ENCODE peak calls at places on chromosomes 1 and 21, in nine cellular contexts. One of them, this sample, is unnamed.
A peak's percentile ranks its signal among the peaks of the same experiment; 100 is the strongest.

GRCh38 chr1:3315991-3316943 is 138.2 kb upstream of the ARHGEF16 start:
- DNase-seq in NCI-H345: no peak
- DNase-seq in A549: no peak
- DNase-seq in NCI-H1436 treated with DMSO at 0.1 percent for 48 hours: no peak
- DNase-seq in effector CD4-positive, alpha-beta T cell: no peak
- DNase-seq in GM03348: no peak
- DNase-seq in HTR-8/SVneo: no peak
- DNase-seq in fibroblast of the conjunctiva: no peak
- DNase-seq in activated CD8-positive, alpha-beta memory T cell treated with anti-CD3 and anti-CD28 coated beads for 48 hours: no peak
- DNase-seq in this sample: no peak

GRCh38 chr1:167797005-167797404 is 75.2 kb downstream of the MPZL1 start:
- DNase-seq in effector CD4-positive, alpha-beta T cell: no peak
- DNase-seq in fibroblast of the conjunctiva: peak; percentile 98
- DNase-seq in NCI-H1436 treated with DMSO at 0.1 percent for 48 hours: no peak
- DNase-seq in GM03348: peak; percentile 90
- DNase-seq in HTR-8/SVneo: peak; percentile 70
- DNase-seq in activated CD8-positive, alpha-beta memory T cell treated with anti-CD3 and anti-CD28 coated beads for 48 hours: no peak
- DNase-seq in A549: peak; percentile 58
- DNase-seq in NCI-H345: no peak
- DNase-seq in this sample: peak; percentile 94

GRCh38 chr1:12080156-12080555 is 17.1 kb downstream of the TNFRSF8 start:
- DNase-seq in activated CD8-positive, alpha-beta memory T cell treated with anti-CD3 and anti-CD28 coated beads for 48 hours: no peak
- DNase-seq in fibroblast of the conjunctiva: no peak
- DNase-seq in NCI-H345: no peak
- DNase-seq in effector CD4-positive, alpha-beta T cell: no peak
- DNase-seq in NCI-H1436 treated with DMSO at 0.1 percent for 48 hours: no peak
- DNase-seq in HTR-8/SVneo: no peak
- DNase-seq in GM03348: no peak
- DNase-seq in A549: no peak
- DNase-seq in this sample: no peak

GRCh38 chr1:155871390-155871789 is 12.0 kb downstream of the SYT11 start:
- DNase-seq in GM03348: no peak
- DNase-seq in activated CD8-positive, alpha-beta memory T cell treated with anti-CD3 and anti-CD28 coated beads for 48 hours: no peak
- DNase-seq in HTR-8/SVneo: no peak
- DNase-seq in A549: no peak
- DNase-seq in fibroblast of the conjunctiva: no peak
- DNase-seq in NCI-H345: peak; percentile 97
- DNase-seq in NCI-H1436 treated with DMSO at 0.1 percent for 48 hours: no peak
- DNase-seq in effector CD4-positive, alpha-beta T cell: no peak
- DNase-seq in this sample: peak; percentile 88

GRCh38 chr1:207863893-207864535 is 46.9 kb downstream of the CD34 start:
- DNase-seq in NCI-H1436 treated with DMSO at 0.1 percent for 48 hours: no peak
- DNase-seq in fibroblast of the conjunctiva: no peak
- DNase-seq in HTR-8/SVneo: no peak
- DNase-seq in GM03348: no peak
- DNase-seq in activated CD8-positive, alpha-beta memory T cell treated with anti-CD3 and anti-CD28 coated beads for 48 hours: no peak
- DNase-seq in NCI-H345: no peak
- DNase-seq in A549: no peak
- DNase-seq in effector CD4-positive, alpha-beta T cell: peak; percentile 26
- DNase-seq in this sample: no peak

GRCh38 chr1:222068937-222069336 is 327.0 kb upstream of the DUSP10 start:
- DNase-seq in NCI-H345: no peak
- DNase-seq in NCI-H1436 treated with DMSO at 0.1 percent for 48 hours: no peak
- DNase-seq in activated CD8-positive, alpha-beta memory T cell treated with anti-CD3 and anti-CD28 coated beads for 48 hours: no peak
- DNase-seq in A549: peak; percentile 26
- DNase-seq in effector CD4-positive, alpha-beta T cell: no peak
- DNase-seq in fibroblast of the conjunctiva: no peak
- DNase-seq in GM03348: no peak
- DNase-seq in HTR-8/SVneo: no peak
- DNase-seq in this sample: no peak

GRCh38 chr1:240385985-240386978 is 225.7 kb downstream of the GREM2 start:
- DNase-seq in fibroblast of the conjunctiva: peak; percentile 66
- DNase-seq in NCI-H1436 treated with DMSO at 0.1 percent for 48 hours: no peak
- DNase-seq in effector CD4-positive, alpha-beta T cell: no peak
- DNase-seq in GM03348: peak; percentile 73
- DNase-seq in NCI-H345: no peak
- DNase-seq in HTR-8/SVneo: peak; percentile 75
- DNase-seq in activated CD8-positive, alpha-beta memory T cell treated with anti-CD3 and anti-CD28 coated beads for 48 hours: no peak
- DNase-seq in A549: peak; percentile 82
- DNase-seq in this sample: peak; percentile 45

GRCh38 chr1:232788235-232788872 is 16.9 kb upstream of the MAP10 start:
- DNase-seq in HTR-8/SVneo: no peak
- DNase-seq in NCI-H345: no peak
- DNase-seq in NCI-H1436 treated with DMSO at 0.1 percent for 48 hours: no peak
- DNase-seq in A549: no peak
- DNase-seq in effector CD4-positive, alpha-beta T cell: no peak
- DNase-seq in fibroblast of the conjunctiva: no peak
- DNase-seq in GM03348: no peak
- DNase-seq in activated CD8-positive, alpha-beta memory T cell treated with anti-CD3 and anti-CD28 coated beads for 48 hours: no peak
- DNase-seq in this sample: no peak

GRCh38 chr1:99643021-99643779 is 2.7 kb upstream of the PALMD start:
- DNase-seq in activated CD8-positive, alpha-beta memory T cell treated with anti-CD3 and anti-CD28 coated beads for 48 hours: no peak
- DNase-seq in fibroblast of the conjunctiva: no peak
- DNase-seq in A549: no peak
- DNase-seq in NCI-H345: no peak
- DNase-seq in GM03348: no peak
- DNase-seq in NCI-H1436 treated with DMSO at 0.1 percent for 48 hours: no peak
- DNase-seq in HTR-8/SVneo: no peak
- DNase-seq in effector CD4-positive, alpha-beta T cell: no peak
- DNase-seq in this sample: no peak

GRCh38 chr21:35202431-35202830 is 153.3 kb upstream of the RUNX1 start:
- DNase-seq in A549: no peak
- DNase-seq in GM03348: no peak
- DNase-seq in NCI-H1436 treated with DMSO at 0.1 percent for 48 hours: no peak
- DNase-seq in activated CD8-positive, alpha-beta memory T cell treated with anti-CD3 and anti-CD28 coated beads for 48 hours: no peak
- DNase-seq in HTR-8/SVneo: no peak
- DNase-seq in fibroblast of the conjunctiva: no peak
- DNase-seq in effector CD4-positive, alpha-beta T cell: no peak
- DNase-seq in NCI-H345: no peak
- DNase-seq in this sample: no peak

GRCh38 chr1:155499953-155500621 is 62.5 kb downstream of the ASH1L start:
- DNase-seq in NCI-H1436 treated with DMSO at 0.1 percent for 48 hours: peak; percentile 50
- DNase-seq in GM03348: no peak
- DNase-seq in fibroblast of the conjunctiva: no peak
- DNase-seq in NCI-H345: peak; percentile 93
- DNase-seq in activated CD8-positive, alpha-beta memory T cell treated with anti-CD3 and anti-CD28 coated beads for 48 hours: no peak
- DNase-seq in effector CD4-positive, alpha-beta T cell: no peak
- DNase-seq in A549: no peak
- DNase-seq in HTR-8/SVneo: no peak
- DNase-seq in this sample: no peak

GRCh38 chr1:6801998-6802397 is 16.7 kb downstream of the CAMTA1 start:
- DNase-seq in HTR-8/SVneo: no peak
- DNase-seq in NCI-H345: no peak
- DNase-seq in GM03348: peak; percentile 27
- DNase-seq in fibroblast of the conjunctiva: no peak
- DNase-seq in activated CD8-positive, alpha-beta memory T cell treated with anti-CD3 and anti-CD28 coated beads for 48 hours: no peak
- DNase-seq in A549: no peak
- DNase-seq in effector CD4-positive, alpha-beta T cell: no peak
- DNase-seq in NCI-H1436 treated with DMSO at 0.1 percent for 48 hours: no peak
- DNase-seq in this sample: no peak

GRCh38 chr1:181111559-181111958 is 23.1 kb downstream of the IER5 start:
- DNase-seq in A549: peak; percentile 65
- DNase-seq in HTR-8/SVneo: no peak
- DNase-seq in NCI-H1436 treated with DMSO at 0.1 percent for 48 hours: no peak
- DNase-seq in effector CD4-positive, alpha-beta T cell: no peak
- DNase-seq in fibroblast of the conjunctiva: no peak
- DNase-seq in NCI-H345: no peak
- DNase-seq in activated CD8-positive, alpha-beta memory T cell treated with anti-CD3 and anti-CD28 coated beads for 48 hours: no peak
- DNase-seq in GM03348: no peak
- DNase-seq in this sample: peak; percentile 43

GRCh38 chr1:210536263-210536961 is 207.7 kb downstream of the HHAT start:
- DNase-seq in NCI-H1436 treated with DMSO at 0.1 percent for 48 hours: no peak
- DNase-seq in activated CD8-positive, alpha-beta memory T cell treated with anti-CD3 and anti-CD28 coated beads for 48 hours: no peak
- DNase-seq in GM03348: no peak
- DNase-seq in A549: no peak
- DNase-seq in fibroblast of the conjunctiva: no peak
- DNase-seq in NCI-H345: peak; percentile 90
- DNase-seq in HTR-8/SVneo: no peak
- DNase-seq in effector CD4-positive, alpha-beta T cell: no peak
- DNase-seq in this sample: no peak

GRCh38 chr1:97379387-97380075 is 541.3 kb downstream of the DPYD start:
- DNase-seq in effector CD4-positive, alpha-beta T cell: no peak
- DNase-seq in activated CD8-positive, alpha-beta memory T cell treated with anti-CD3 and anti-CD28 coated beads for 48 hours: no peak
- DNase-seq in NCI-H1436 treated with DMSO at 0.1 percent for 48 hours: no peak
- DNase-seq in HTR-8/SVneo: no peak
- DNase-seq in NCI-H345: no peak
- DNase-seq in fibroblast of the conjunctiva: peak; percentile 29
- DNase-seq in A549: no peak
- DNase-seq in GM03348: peak; percentile 86
- DNase-seq in this sample: peak; percentile 14

GRCh38 chr1:7388141-7388487 is 383.0 kb upstream of the VAMP3 start:
- DNase-seq in NCI-H1436 treated with DMSO at 0.1 percent for 48 hours: no peak
- DNase-seq in GM03348: no peak
- DNase-seq in fibroblast of the conjunctiva: no peak
- DNase-seq in A549: no peak
- DNase-seq in HTR-8/SVneo: no peak
- DNase-seq in effector CD4-positive, alpha-beta T cell: no peak
- DNase-seq in NCI-H345: no peak
- DNase-seq in activated CD8-positive, alpha-beta memory T cell treated with anti-CD3 and anti-CD28 coated beads for 48 hours: no peak
- DNase-seq in this sample: no peak

GRCh38 chr1:97745912-97746311 is 174.9 kb downstream of the DPYD start:
- DNase-seq in NCI-H345: no peak
- DNase-seq in HTR-8/SVneo: no peak
- DNase-seq in fibroblast of the conjunctiva: no peak
- DNase-seq in effector CD4-positive, alpha-beta T cell: no peak
- DNase-seq in NCI-H1436 treated with DMSO at 0.1 percent for 48 hours: no peak
- DNase-seq in activated CD8-positive, alpha-beta memory T cell treated with anti-CD3 and anti-CD28 coated beads for 48 hours: no peak
- DNase-seq in GM03348: peak; percentile 24
- DNase-seq in A549: no peak
- DNase-seq in this sample: no peak

GRCh38 chr1:207825296-207825695 is 73.4 kb downstream of the CD46 start:
- DNase-seq in activated CD8-positive, alpha-beta memory T cell treated with anti-CD3 and anti-CD28 coated beads for 48 hours: no peak
- DNase-seq in HTR-8/SVneo: no peak
- DNase-seq in GM03348: no peak
- DNase-seq in effector CD4-positive, alpha-beta T cell: no peak
- DNase-seq in fibroblast of the conjunctiva: no peak
- DNase-seq in NCI-H1436 treated with DMSO at 0.1 percent for 48 hours: no peak
- DNase-seq in NCI-H345: no peak
- DNase-seq in A549: no peak
- DNase-seq in this sample: no peak

GRCh38 chr1:3717041-3717714 is 35.1 kb upstream of the CCDC27 start:
- DNase-seq in GM03348: no peak
- DNase-seq in NCI-H345: peak; percentile 73
- DNase-seq in A549: no peak
- DNase-seq in effector CD4-positive, alpha-beta T cell: no peak
- DNase-seq in NCI-H1436 treated with DMSO at 0.1 percent for 48 hours: no peak
- DNase-seq in activated CD8-positive, alpha-beta memory T cell treated with anti-CD3 and anti-CD28 coated beads for 48 hours: no peak
- DNase-seq in fibroblast of the conjunctiva: no peak
- DNase-seq in HTR-8/SVneo: peak; percentile 65
- DNase-seq in this sample: no peak

GRCh38 chr1:225735252-225736149 is 42.1 kb upstream of the SRP9 start:
- DNase-seq in HTR-8/SVneo: peak; percentile 87
- DNase-seq in NCI-H345: peak; percentile 52
- DNase-seq in effector CD4-positive, alpha-beta T cell: no peak
- DNase-seq in NCI-H1436 treated with DMSO at 0.1 percent for 48 hours: no peak
- DNase-seq in fibroblast of the conjunctiva: peak; percentile 87
- DNase-seq in A549: peak; percentile 93
- DNase-seq in activated CD8-positive, alpha-beta memory T cell treated with anti-CD3 and anti-CD28 coated beads for 48 hours: no peak
- DNase-seq in GM03348: peak; percentile 89
- DNase-seq in this sample: peak; percentile 95

GRCh38 chr21:46221664-46222435 is 6.7 kb downstream of the LSS start:
- DNase-seq in effector CD4-positive, alpha-beta T cell: no peak
- DNase-seq in NCI-H345: no peak
- DNase-seq in activated CD8-positive, alpha-beta memory T cell treated with anti-CD3 and anti-CD28 coated beads for 48 hours: no peak
- DNase-seq in fibroblast of the conjunctiva: no peak
- DNase-seq in NCI-H1436 treated with DMSO at 0.1 percent for 48 hours: no peak
- DNase-seq in GM03348: no peak
- DNase-seq in HTR-8/SVneo: no peak
- DNase-seq in A549: no peak
- DNase-seq in this sample: no peak

GRCh38 chr1:110674337-110675059 is at the start of gene KCNA3:
- DNase-seq in NCI-H1436 treated with DMSO at 0.1 percent for 48 hours: no peak
- DNase-seq in fibroblast of the conjunctiva: no peak
- DNase-seq in activated CD8-positive, alpha-beta memory T cell treated with anti-CD3 and anti-CD28 coated beads for 48 hours: peak; percentile 32
- DNase-seq in GM03348: peak; percentile 16
- DNase-seq in NCI-H345: peak; percentile 76
- DNase-seq in HTR-8/SVneo: no peak
- DNase-seq in A549: no peak
- DNase-seq in effector CD4-positive, alpha-beta T cell: peak; percentile 56
- DNase-seq in this sample: peak; percentile 37

GRCh38 chr1:187310038-187310437 is 481.3 kb downstream of the PLA2G4A start:
- DNase-seq in GM03348: no peak
- DNase-seq in A549: no peak
- DNase-seq in activated CD8-positive, alpha-beta memory T cell treated with anti-CD3 and anti-CD28 coated beads for 48 hours: no peak
- DNase-seq in fibroblast of the conjunctiva: no peak
- DNase-seq in NCI-H1436 treated with DMSO at 0.1 percent for 48 hours: no peak
- DNase-seq in effector CD4-positive, alpha-beta T cell: no peak
- DNase-seq in NCI-H345: no peak
- DNase-seq in HTR-8/SVneo: no peak
- DNase-seq in this sample: no peak

GRCh38 chr21:45562401-45562800 is 20.2 kb upstream of the SLC19A1 start:
- DNase-seq in NCI-H345: no peak
- DNase-seq in effector CD4-positive, alpha-beta T cell: no peak
- DNase-seq in A549: no peak
- DNase-seq in activated CD8-positive, alpha-beta memory T cell treated with anti-CD3 and anti-CD28 coated beads for 48 hours: no peak
- DNase-seq in HTR-8/SVneo: no peak
- DNase-seq in NCI-H1436 treated with DMSO at 0.1 percent for 48 hours: no peak
- DNase-seq in fibroblast of the conjunctiva: no peak
- DNase-seq in GM03348: no peak
- DNase-seq in this sample: no peak

GRCh38 chr21:15278279-15278678 is 213.5 kb upstream of the NRIP1 start:
- DNase-seq in fibroblast of the conjunctiva: peak; percentile 8
- DNase-seq in HTR-8/SVneo: no peak
- DNase-seq in effector CD4-positive, alpha-beta T cell: no peak
- DNase-seq in NCI-H1436 treated with DMSO at 0.1 percent for 48 hours: no peak
- DNase-seq in GM03348: no peak
- DNase-seq in A549: no peak
- DNase-seq in NCI-H345: no peak
- DNase-seq in activated CD8-positive, alpha-beta memory T cell treated with anti-CD3 and anti-CD28 coated beads for 48 hours: no peak
- DNase-seq in this sample: no peak

GRCh38 chr1:227901906-227902640 is 45.7 kb downstream of the WNT9A start:
- DNase-seq in effector CD4-positive, alpha-beta T cell: no peak
- DNase-seq in fibroblast of the conjunctiva: no peak
- DNase-seq in activated CD8-positive, alpha-beta memory T cell treated with anti-CD3 and anti-CD28 coated beads for 48 hours: no peak
- DNase-seq in GM03348: no peak
- DNase-seq in A549: peak; percentile 67
- DNase-seq in HTR-8/SVneo: no peak
- DNase-seq in NCI-H345: no peak
- DNase-seq in NCI-H1436 treated with DMSO at 0.1 percent for 48 hours: no peak
- DNase-seq in this sample: peak; percentile 66

GRCh38 chr1:162627662-162628296 is 4.5 kb upstream of the DDR2 start:
- DNase-seq in activated CD8-positive, alpha-beta memory T cell treated with anti-CD3 and anti-CD28 coated beads for 48 hours: no peak
- DNase-seq in HTR-8/SVneo: no peak
- DNase-seq in effector CD4-positive, alpha-beta T cell: no peak
- DNase-seq in fibroblast of the conjunctiva: no peak
- DNase-seq in NCI-H1436 treated with DMSO at 0.1 percent for 48 hours: no peak
- DNase-seq in GM03348: no peak
- DNase-seq in NCI-H345: peak; percentile 1
- DNase-seq in A549: peak; percentile 45
- DNase-seq in this sample: no peak

GRCh38 chr1:76379506-76379905 is 305.0 kb downstream of the ST6GALNAC3 start:
- DNase-seq in activated CD8-positive, alpha-beta memory T cell treated with anti-CD3 and anti-CD28 coated beads for 48 hours: no peak
- DNase-seq in NCI-H345: peak; percentile 63
- DNase-seq in fibroblast of the conjunctiva: no peak
- DNase-seq in NCI-H1436 treated with DMSO at 0.1 percent for 48 hours: no peak
- DNase-seq in GM03348: no peak
- DNase-seq in effector CD4-positive, alpha-beta T cell: no peak
- DNase-seq in HTR-8/SVneo: no peak
- DNase-seq in A549: no peak
- DNase-seq in this sample: peak; percentile 5

GRCh38 chr1:172487550-172487949 is 43.7 kb upstream of the PIGC start:
- DNase-seq in GM03348: no peak
- DNase-seq in NCI-H345: no peak
- DNase-seq in NCI-H1436 treated with DMSO at 0.1 percent for 48 hours: no peak
- DNase-seq in effector CD4-positive, alpha-beta T cell: no peak
- DNase-seq in activated CD8-positive, alpha-beta memory T cell treated with anti-CD3 and anti-CD28 coated beads for 48 hours: no peak
- DNase-seq in A549: no peak
- DNase-seq in HTR-8/SVneo: no peak
- DNase-seq in fibroblast of the conjunctiva: no peak
- DNase-seq in this sample: no peak